ENCODE peak calls at places on chromosomes 7 and 10, in five cellular contexts. Z is uterus, G is NB4, D is sigmoid colon, O is adrenal gland. F is an unnamed sample.

GRCh38 chr7:92809397-92810241 is 26.8 kb downstream of the CDK6 start:
- DNase-seq in Z (peak), D (peak), O (peak), G (peak), F (peak)

GRCh38 chr7:129768614-129769399 is 157.3 kb downstream of the NRF1 start:
- DNase-seq in D (no peak), G (no peak), O (no peak), Z (no peak), F (no peak)

GRCh38 chr7:91249506-91250233 is 14.6 kb upstream of the FZD1 start:
- DNase-seq in O (no peak), G (no peak), D (no peak), Z (no peak), F (peak)

GRCh38 chr7:29189743-29190201 is 4.8 kb upstream of the CHN2 start:
- DNase-seq in D (peak), Z (peak), O (peak), G (peak), F (peak)

GRCh38 chr10:113644185-113645120 is 19.4 kb downstream of the NRAP start:
- DNase-seq in Z (no peak), O (no peak), D (no peak), G (no peak), F (no peak)

GRCh38 chr7:158885624-158886023 is 29.3 kb downstream of the DYNC2I1 start:
- DNase-seq in D (no peak), G (peak), Z (no peak), O (no peak), F (no peak)

GRCh38 chr7:138891446-138891810 is 89.8 kb downstream of the KIAA1549 start:
- DNase-seq in G (no peak), O (peak), Z (peak), D (no peak), F (no peak)

GRCh38 chr7:31940167-31940566 is 130.0 kb downstream of the PDE1C start:
- DNase-seq in O (no peak), Z (no peak), D (no peak), G (no peak), F (no peak)

GRCh38 chr7:4177001-4177400 is 505.1 kb upstream of the FOXK1 start:
- DNase-seq in Z (no peak), O (no peak), D (no peak), G (no peak), F (peak)

GRCh38 chr10:97676770-97677581 is 10.1 kb downstream of the AVPI1 start:
- DNase-seq in G (peak), O (no peak), D (no peak), Z (peak), F (no peak)

GRCh38 chr10:86647773-86648705 is 6.3 kb upstream of the OPN4 start:
- DNase-seq in G (no peak), Z (peak), O (peak), D (no peak), F (peak)

GRCh38 chr7:86904949-86905834 is 154.3 kb downstream of the ELAPOR2 start:
- DNase-seq in O (peak), Z (no peak), D (no peak), G (peak), F (no peak)

GRCh38 chr7:150629347-150629746 is 2.8 kb downstream of the GIMAP6 start:
- DNase-seq in G (no peak), D (no peak), Z (peak), O (peak), F (no peak)

GRCh38 chr7:125386211-125386610 is 456.6 kb upstream of the POT1 start:
- DNase-seq in G (no peak), O (no peak), Z (no peak), D (no peak), F (no peak)
- TF ChIP-seq POLR2A in G (no peak), O (no peak), Z (no peak), D (no peak), F (no peak)

GRCh38 chr10:628386-629045 is 61.0 kb downstream of the DIP2C start:
- DNase-seq in O (no peak), G (no peak), D (no peak), Z (no peak), F (no peak)

GRCh38 chr10:630581-631073 is 58.8 kb downstream of the DIP2C start:
- DNase-seq in Z (no peak), D (peak), O (no peak), G (no peak), F (no peak)

GRCh38 chr10:631266-631665 is 58.2 kb downstream of the DIP2C start:
- DNase-seq in G (no peak), D (peak), O (no peak), Z (no peak), F (no peak)

GRCh38 chr10:627032-627992 is 62.2 kb downstream of the DIP2C start:
- DNase-seq in O (no peak), D (no peak), Z (no peak), G (no peak), F (no peak)

GRCh38 chr10:629186-629998 is 60.1 kb downstream of the DIP2C start:
- DNase-seq in G (peak), O (no peak), Z (no peak), D (no peak), F (no peak)
- H3K4me3 ChIP-seq in G (no peak), O (no peak), Z (no peak), D (no peak), F (no peak)

GRCh38 chr7:76515999-76516443 is 5.7 kb downstream of the UPK3B start:
- DNase-seq in G (peak), Z (no peak), D (peak), O (no peak), F (peak)
- TF ChIP-seq CTCF in G (peak), Z (peak), D (peak), O (no peak), F (no peak)

GRCh38 chr10:118912961-118913360 is 116.6 kb upstream of the NANOS1 start:
- DNase-seq in D (no peak), Z (no peak), G (no peak), O (no peak), F (no peak)
- TF ChIP-seq POLR2A in D (no peak), Z (no peak), G (no peak), O (no peak), F (no peak)

GRCh38 chr7:122457325-122457724 is 152.8 kb upstream of the FEZF1 start:
- DNase-seq in G (no peak), O (no peak), D (no peak), Z (no peak), F (no peak)

GRCh38 chr7:122457969-122458368 is 153.4 kb upstream of the FEZF1 start:
- DNase-seq in G (no peak), Z (no peak), D (no peak), O (no peak), F (no peak)

GRCh38 chr7:122460936-122461335 is 156.4 kb upstream of the FEZF1 start:
- DNase-seq in D (no peak), O (no peak), Z (no peak), G (no peak), F (no peak)

GRCh38 chr7:122453432-122453831 is 148.9 kb upstream of the FEZF1 start:
- DNase-seq in G (no peak), D (no peak), Z (no peak), O (no peak), F (no peak)

DNA sequence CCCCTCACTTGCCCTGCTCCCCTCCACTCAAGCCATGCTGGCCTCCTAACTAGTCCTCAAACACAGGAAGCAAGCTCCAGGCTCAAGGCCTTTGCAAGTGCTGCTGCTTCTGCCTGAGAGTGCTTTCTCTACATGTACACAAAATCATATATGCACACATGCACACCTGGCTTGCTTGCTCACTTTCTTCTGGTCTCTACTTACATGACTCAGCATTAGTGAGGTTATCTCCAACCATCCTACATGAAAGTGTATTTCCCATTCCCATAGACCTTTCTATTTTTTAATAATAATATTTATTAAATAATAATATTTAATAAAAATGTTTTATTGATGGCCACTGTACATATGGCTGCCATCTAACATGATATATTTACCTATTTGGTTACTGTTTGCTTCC is 150.6 kb upstream of the FEZF1 start:
- DNase-seq in O (no peak), D (no peak), Z (no peak), G (no peak), F (no peak)
- H3K4me3 ChIP-seq in O (no peak), D (no peak), Z (no peak), G (no peak), F (no peak)

DNA sequence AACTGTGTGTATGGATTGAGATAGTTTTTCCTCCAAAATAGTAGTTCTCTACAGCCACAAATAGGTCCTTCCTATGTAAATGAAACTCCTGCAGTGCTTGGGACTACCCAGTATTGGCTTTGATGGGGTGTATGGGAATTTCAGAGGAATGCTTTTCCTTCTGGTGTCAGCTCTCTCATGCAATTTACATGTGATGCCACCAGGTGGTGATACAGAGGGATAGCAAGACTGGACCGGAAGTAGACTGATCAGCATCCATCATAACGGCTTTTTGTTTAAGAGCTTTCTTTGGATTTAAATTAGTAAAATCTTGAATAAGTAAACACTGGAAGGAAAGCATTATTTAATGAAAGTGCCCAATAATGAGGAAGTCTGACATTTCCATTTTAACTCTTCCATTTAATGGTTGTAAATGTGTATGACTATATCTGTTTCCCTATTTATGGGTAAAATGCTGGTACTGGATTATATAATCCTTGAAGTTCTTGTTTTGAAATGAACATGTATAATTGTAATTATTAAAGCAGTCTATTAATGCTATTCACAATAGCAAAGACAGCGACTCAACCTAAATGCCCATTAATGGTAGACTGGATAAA is 22.7 kb downstream of the DYNC1I1 start:
- DNase-seq in O (no peak), D (no peak), Z (no peak), G (peak), F (no peak)
- TF ChIP-seq CTCF in O (peak), D (no peak), Z (no peak), G (peak), F (no peak)